ENCODE peak calls at places on chromosomes 7 and 10, in five cellular contexts. Q is epithelial cell of esophagus, W is fibroblast of lung, U is spleen, L is fibroblast of the aortic adventitia. A is an unnamed sample.

GRCh38 chr7:12458520-12459131 is 55.0 kb upstream of the VWDE start:
- DNase-seq in Q (peak), W (peak), U (no peak), L (peak), A (no peak)

GRCh38 chr10:124534821-124535601 is 73.4 kb downstream of the LHPP start:
- DNase-seq in Q (no peak), W (no peak), U (no peak), L (no peak), A (no peak)

GRCh38 chr7:128450409-128450808 is 5.3 kb upstream of the HILPDA start:
- DNase-seq in Q (no peak), W (no peak), U (no peak), L (peak), A (no peak)

GRCh38 chr10:110827872-110828271 is 43.9 kb upstream of the PDCD4 start:
- DNase-seq in Q (no peak), W (no peak), U (no peak), L (no peak), A (no peak)

GRCh38 chr7:39353615-39354376 is 212.4 kb upstream of the YAE1 start:
- DNase-seq in Q (peak), W (peak), U (no peak), L (peak), A (no peak)

GRCh38 chr10:9230625-9231024 is 1176.1 kb downstream of the GATA3 start:
- DNase-seq in Q (no peak), W (no peak), U (no peak), L (no peak), A (no peak)

GRCh38 chr10:6558759-6559429 is 21.2 kb downstream of the PRKCQ start:
- DNase-seq in Q (no peak), W (no peak), U (no peak), L (no peak), A (no peak)

GRCh38 chr10:95610727-95611126 is 45.8 kb downstream of the ALDH18A1 start:
- DNase-seq in Q (no peak), W (no peak), U (no peak), L (no peak), A (no peak)

GRCh38 chr10:132640326-132641125 is 102.9 kb downstream of the INPP5A start:
- DNase-seq in Q (no peak), W (no peak), U (peak), L (no peak), A (no peak)

GRCh38 chr10:112509558-112510299 is 62.7 kb downstream of the VTI1A start:
- DNase-seq in Q (no peak), W (no peak), U (no peak), L (no peak), A (no peak)

GRCh38 chr10:85319150-85319549 is 990.8 kb downstream of the CCSER2 start:
- DNase-seq in Q (peak), W (no peak), U (no peak), L (no peak), A (no peak)

GRCh38 chr7:135718219-135718618 is 9.8 kb downstream of the SLC13A4 start:
- DNase-seq in Q (no peak), W (no peak), U (no peak), L (no peak), A (no peak)

GRCh38 chr10:69042417-69042816 is 45.5 kb upstream of the SRGN start:
- DNase-seq in Q (no peak), W (no peak), U (no peak), L (no peak), A (no peak)

GRCh38 chr10:69042838-69043237 is 45.1 kb upstream of the SRGN start:
- DNase-seq in Q (no peak), W (no peak), U (no peak), L (no peak), A (no peak)

GRCh38 chr10:69045441-69046300 is 42.2 kb upstream of the SRGN start:
- DNase-seq in Q (peak), W (peak), U (no peak), L (peak), A (no peak)

GRCh38 chr10:69047111-69047837 is 40.6 kb upstream of the SRGN start:
- DNase-seq in Q (peak), W (no peak), U (no peak), L (no peak), A (no peak)

GRCh38 chr10:69043931-69044531 is 43.9 kb upstream of the SRGN start:
- DNase-seq in Q (no peak), W (no peak), U (no peak), L (no peak), A (no peak)
- H3K4me3 ChIP-seq in Q (no peak), W (no peak), U (no peak), L (no peak), A (no peak)

DNA sequence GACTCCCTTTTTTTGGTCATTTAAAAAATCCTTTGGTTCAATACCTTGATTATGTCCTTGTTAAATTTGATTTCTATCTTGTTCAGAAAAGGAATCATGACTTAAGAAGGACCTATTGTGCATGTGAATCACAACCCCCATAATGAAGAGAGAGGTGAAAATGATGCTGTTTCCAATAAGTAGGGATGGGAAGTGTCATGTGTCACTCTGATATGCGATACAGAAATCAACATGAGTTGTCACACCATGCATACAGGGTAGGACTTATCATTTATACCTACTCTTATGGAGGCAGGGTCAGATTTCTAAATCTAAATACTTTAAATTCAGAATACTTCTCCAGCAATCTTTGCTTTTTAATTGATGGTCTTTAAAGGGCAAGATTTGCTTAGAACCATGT is 19.4 kb upstream of the DLX6 start:
- DNase-seq in Q (no peak), W (no peak), U (no peak), L (no peak), A (no peak)
- H3K4me3 ChIP-seq in Q (no peak), W (no peak), U (no peak), L (no peak), A (no peak)

DNA sequence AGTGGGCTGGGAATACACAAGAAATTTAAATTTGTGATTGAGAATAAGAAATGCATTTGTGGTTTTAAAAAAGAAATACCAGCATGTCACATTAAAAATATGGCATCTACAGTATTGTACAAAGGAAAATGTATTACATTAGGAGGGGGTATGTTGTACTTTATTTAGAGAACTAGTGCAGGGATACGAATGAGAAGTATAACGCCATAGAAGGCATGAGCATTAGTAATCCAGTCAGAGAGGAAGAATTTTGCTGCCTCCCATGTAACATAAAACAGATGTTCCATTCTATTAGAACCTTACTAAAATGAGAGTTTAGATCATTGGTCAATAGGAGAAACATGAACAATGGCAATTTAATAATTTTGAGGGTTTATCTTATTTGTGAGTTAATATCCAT is 182.2 kb downstream of the ADK start:
- DNase-seq in Q (no peak), W (peak), U (no peak), L (peak), A (no peak)
- H3K4me3 ChIP-seq in Q (no peak), W (no peak), U (no peak), L (no peak), A (no peak)

GRCh38 chr10:14658331-14659122 is 116.2 kb downstream of the FAM107B start:
- DNase-seq in Q (peak), W (peak), U (no peak), L (peak), A (no peak)

GRCh38 chr10:14656052-14656451 is 118.6 kb downstream of the FAM107B start:
- DNase-seq in Q (no peak), W (no peak), U (no peak), L (no peak), A (no peak)

GRCh38 chr10:14661818-14662217 is 112.9 kb downstream of the FAM107B start:
- DNase-seq in Q (no peak), W (no peak), U (no peak), L (no peak), A (no peak)

GRCh38 chr10:14660872-14661271 is 113.8 kb downstream of the FAM107B start:
- DNase-seq in Q (no peak), W (no peak), U (no peak), L (no peak), A (no peak)

DNA sequence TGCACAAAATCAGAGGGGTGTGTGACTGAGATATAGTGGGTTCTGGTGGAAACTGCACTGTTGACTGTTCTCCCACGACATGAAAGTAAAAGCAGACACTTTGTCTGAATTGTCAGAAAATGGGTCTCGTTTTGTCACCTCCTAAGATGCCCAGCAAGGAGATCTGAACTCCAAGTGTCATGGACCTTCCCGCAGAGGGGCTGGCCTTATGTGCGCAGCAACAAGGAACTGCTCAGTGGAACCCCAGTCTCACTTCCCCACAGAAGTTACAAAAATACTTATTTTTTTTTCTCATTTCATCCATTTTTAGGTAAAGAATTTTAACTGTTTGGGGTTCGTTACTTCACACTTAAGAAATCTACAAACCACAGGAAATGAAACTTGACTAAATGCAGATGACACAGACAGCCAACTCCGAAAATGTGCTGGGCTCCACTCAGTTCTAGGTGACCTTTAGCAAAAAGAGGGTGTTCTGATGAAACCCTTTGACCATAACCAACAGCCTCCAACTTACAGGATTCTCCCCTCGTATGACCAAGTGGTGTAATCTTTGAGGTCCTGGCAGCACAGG is 115.0 kb downstream of the FAM107B start:
- DNase-seq in Q (no peak), W (no peak), U (peak), L (no peak), A (peak)
- H3K4me3 ChIP-seq in Q (no peak), W (no peak), U (no peak), L (no peak), A (no peak)

GRCh38 chr7:22695476-22696132 is 31.4 kb upstream of the IL6 start:
- DNase-seq in Q (no peak), W (no peak), U (no peak), L (no peak), A (no peak)
- H3K4me3 ChIP-seq in Q (no peak), W (no peak), U (no peak), L (no peak), A (no peak)

DNA sequence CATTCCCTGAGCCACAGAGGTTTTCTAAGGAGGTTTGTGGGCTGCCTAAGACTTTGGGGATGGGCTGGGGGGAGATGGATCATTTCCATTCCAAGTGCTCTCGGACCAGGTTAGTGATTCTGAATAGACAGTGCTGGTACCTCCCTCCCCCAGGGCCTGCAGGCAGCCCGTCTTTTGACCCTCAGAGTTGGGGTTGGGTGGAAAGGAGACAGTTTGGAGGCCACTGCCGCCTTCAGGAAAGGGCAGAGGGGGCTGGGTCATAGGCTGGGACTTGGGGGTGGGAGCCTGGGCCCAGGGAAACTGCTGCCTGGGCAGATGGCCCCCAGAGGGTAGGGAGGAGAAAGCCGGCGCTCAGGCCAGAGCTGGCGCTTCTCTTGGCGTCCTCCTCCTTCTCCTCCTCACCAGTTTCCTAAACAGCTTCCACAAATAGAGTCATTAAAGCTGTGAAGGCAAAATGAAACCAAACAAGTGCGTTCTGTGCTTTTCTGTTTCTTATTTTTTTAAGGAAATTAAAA is 4.4 kb downstream of the UNC5B start:
- DNase-seq in Q (no peak), W (peak), U (peak), L (peak), A (no peak)
- H3K4me3 ChIP-seq in Q (peak), W (peak), U (peak), L (peak), A (peak)

GRCh38 chr10:103693070-103693811 is 162.1 kb downstream of the SH3PXD2A start:
- DNase-seq in Q (no peak), W (no peak), U (no peak), L (no peak), A (peak)
- H3K4me3 ChIP-seq in Q (no peak), W (peak), U (peak), L (peak), A (peak)

A was measured in effector memory CD4-positive, alpha-beta T cell.